ENCODE peak calls at places on chromosomes 6 and 20, in ten cellular contexts. One of them, this sample, is unnamed.

GRCh38 chr6:78614961-78615360 is 252.4 kb upstream of the IRAK1BP1 start:
- DNase-seq in heart left ventricle: no peak
- DNase-seq in Caco-2: no peak
- DNase-seq in activated CD4-positive, CD25-positive, alpha-beta regulatory T cell: no peak
- DNase-seq in HEK293T: no peak
- DNase-seq in fibroblast of the aortic adventitia: no peak
- DNase-seq in OCI-M1: no peak
- DNase-seq in breast epithelium: no peak
- DNase-seq in stomach: no peak
- DNase-seq in activated gamma-delta T cell treated with Interleukin-2 at 50 U/mL for 16 hours: no peak
- DNase-seq in this sample: no peak

GRCh38 chr6:25017932-25018581 is 82.3 kb upstream of the RIPOR2 start:
- DNase-seq in heart left ventricle: no peak
- DNase-seq in Caco-2: peak; percentile 32
- DNase-seq in activated CD4-positive, CD25-positive, alpha-beta regulatory T cell: peak; percentile 59
- DNase-seq in HEK293T: no peak
- DNase-seq in fibroblast of the aortic adventitia: peak; percentile 64
- DNase-seq in OCI-M1: peak; percentile 91
- DNase-seq in breast epithelium: no peak
- DNase-seq in stomach: peak; percentile 86
- DNase-seq in activated gamma-delta T cell treated with Interleukin-2 at 50 U/mL for 16 hours: peak; percentile 80
- DNase-seq in this sample: no peak

GRCh38 chr6:136717297-136717990 is 74.8 kb downstream of the MAP3K5 start:
- DNase-seq in heart left ventricle: no peak
- DNase-seq in Caco-2: no peak
- DNase-seq in activated CD4-positive, CD25-positive, alpha-beta regulatory T cell: no peak
- DNase-seq in HEK293T: no peak
- DNase-seq in fibroblast of the aortic adventitia: peak; percentile 66
- DNase-seq in OCI-M1: peak; percentile 23
- DNase-seq in breast epithelium: no peak
- DNase-seq in stomach: no peak
- DNase-seq in activated gamma-delta T cell treated with Interleukin-2 at 50 U/mL for 16 hours: no peak
- DNase-seq in this sample: no peak

GRCh38 chr20:62117362-62117646 is 5.0 kb upstream of the LSM14B start:
- DNase-seq in heart left ventricle: no peak
- DNase-seq in Caco-2: no peak
- DNase-seq in activated CD4-positive, CD25-positive, alpha-beta regulatory T cell: no peak
- DNase-seq in HEK293T: no peak
- DNase-seq in fibroblast of the aortic adventitia: no peak
- DNase-seq in OCI-M1: no peak
- DNase-seq in breast epithelium: no peak
- DNase-seq in stomach: no peak
- DNase-seq in activated gamma-delta T cell treated with Interleukin-2 at 50 U/mL for 16 hours: no peak
- DNase-seq in this sample: peak; percentile 51

GRCh38 chr6:105767541-105767940 is 318.6 kb upstream of the PRDM1 start:
- DNase-seq in heart left ventricle: no peak
- DNase-seq in Caco-2: no peak
- DNase-seq in activated CD4-positive, CD25-positive, alpha-beta regulatory T cell: no peak
- DNase-seq in HEK293T: no peak
- DNase-seq in fibroblast of the aortic adventitia: no peak
- DNase-seq in OCI-M1: no peak
- DNase-seq in breast epithelium: no peak
- DNase-seq in stomach: no peak
- DNase-seq in activated gamma-delta T cell treated with Interleukin-2 at 50 U/mL for 16 hours: no peak
- DNase-seq in this sample: no peak

GRCh38 chr20:24318569-24319352 is 150.7 kb upstream of the SYNDIG1 start:
- DNase-seq in heart left ventricle: no peak
- DNase-seq in Caco-2: no peak
- DNase-seq in activated CD4-positive, CD25-positive, alpha-beta regulatory T cell: no peak
- DNase-seq in HEK293T: no peak
- DNase-seq in fibroblast of the aortic adventitia: no peak
- DNase-seq in OCI-M1: no peak
- DNase-seq in breast epithelium: no peak
- DNase-seq in stomach: no peak
- DNase-seq in activated gamma-delta T cell treated with Interleukin-2 at 50 U/mL for 16 hours: no peak
- DNase-seq in this sample: no peak

GRCh38 chr6:160348209-160348551 is at the start of gene SLC22A3:
- DNase-seq in heart left ventricle: no peak
- DNase-seq in Caco-2: peak; percentile 28
- DNase-seq in activated CD4-positive, CD25-positive, alpha-beta regulatory T cell: no peak
- DNase-seq in HEK293T: no peak
- DNase-seq in fibroblast of the aortic adventitia: no peak
- DNase-seq in OCI-M1: no peak
- DNase-seq in breast epithelium: no peak
- DNase-seq in stomach: peak; percentile 57
- DNase-seq in activated gamma-delta T cell treated with Interleukin-2 at 50 U/mL for 16 hours: no peak
- DNase-seq in this sample: no peak

GRCh38 chr6:35354361-35355135 is 12.2 kb downstream of the PPARD start:
- DNase-seq in heart left ventricle: no peak
- DNase-seq in Caco-2: no peak
- DNase-seq in activated CD4-positive, CD25-positive, alpha-beta regulatory T cell: no peak
- DNase-seq in HEK293T: no peak
- DNase-seq in fibroblast of the aortic adventitia: no peak
- DNase-seq in OCI-M1: no peak
- DNase-seq in breast epithelium: no peak
- DNase-seq in stomach: no peak
- DNase-seq in activated gamma-delta T cell treated with Interleukin-2 at 50 U/mL for 16 hours: no peak
- DNase-seq in this sample: no peak

GRCh38 chr6:27251672-27252251 is 4.3 kb downstream of the PRSS16 start:
- DNase-seq in heart left ventricle: no peak
- DNase-seq in Caco-2: peak; percentile 94
- DNase-seq in activated CD4-positive, CD25-positive, alpha-beta regulatory T cell: no peak
- DNase-seq in HEK293T: peak; percentile 91
- DNase-seq in fibroblast of the aortic adventitia: peak; percentile 20
- DNase-seq in OCI-M1: peak; percentile 94
- DNase-seq in breast epithelium: peak; percentile 79
- DNase-seq in stomach: peak; percentile 91
- DNase-seq in activated gamma-delta T cell treated with Interleukin-2 at 50 U/mL for 16 hours: peak; percentile 53
- DNase-seq in this sample: no peak

GRCh38 chr20:59438201-59438600 is 137.8 kb downstream of the EDN3 start:
- DNase-seq in heart left ventricle: no peak
- DNase-seq in Caco-2: no peak
- DNase-seq in activated CD4-positive, CD25-positive, alpha-beta regulatory T cell: no peak
- DNase-seq in HEK293T: no peak
- DNase-seq in fibroblast of the aortic adventitia: no peak
- DNase-seq in OCI-M1: no peak
- DNase-seq in breast epithelium: no peak
- DNase-seq in stomach: no peak
- DNase-seq in activated gamma-delta T cell treated with Interleukin-2 at 50 U/mL for 16 hours: no peak
- DNase-seq in this sample: no peak

GRCh38 chr20:17873410-17874270 is 95.0 kb downstream of the SNX5 start:
- DNase-seq in heart left ventricle: peak; percentile 82
- DNase-seq in Caco-2: no peak
- DNase-seq in activated CD4-positive, CD25-positive, alpha-beta regulatory T cell: no peak
- DNase-seq in HEK293T: no peak
- DNase-seq in fibroblast of the aortic adventitia: peak; percentile 99
- DNase-seq in OCI-M1: no peak
- DNase-seq in breast epithelium: peak; percentile 87
- DNase-seq in stomach: peak; percentile 94
- DNase-seq in activated gamma-delta T cell treated with Interleukin-2 at 50 U/mL for 16 hours: no peak
- DNase-seq in this sample: no peak

GRCh38 chr6:23350752-23351453 is 775.1 kb upstream of the NRSN1 start:
- DNase-seq in heart left ventricle: no peak
- DNase-seq in Caco-2: no peak
- DNase-seq in activated CD4-positive, CD25-positive, alpha-beta regulatory T cell: no peak
- DNase-seq in HEK293T: no peak
- DNase-seq in fibroblast of the aortic adventitia: no peak
- DNase-seq in OCI-M1: no peak
- DNase-seq in breast epithelium: no peak
- DNase-seq in stomach: no peak
- DNase-seq in activated gamma-delta T cell treated with Interleukin-2 at 50 U/mL for 16 hours: no peak
- DNase-seq in this sample: no peak